ENCODE peak calls at places on chromosomes 7 and 10, in five cellular contexts. Y is nephron progenitor cell, O is fibroblast of the aortic adventitia, L is colonic mucosa, I is AG09309. C is an unnamed sample.

GRCh38 chr10:95289003-95289920 is 1.5 kb downstream of the PDLIM1 start:
- DNase-seq in Y (no peak), L (peak), O (no peak), I (no peak), C (no peak)

GRCh38 chr7:131745645-131746248 is 189.3 kb upstream of the PODXL start:
- DNase-seq in Y (peak), I (no peak), L (no peak), O (peak), C (peak)

GRCh38 chr10:1603181-1603580 is 134.1 kb downstream of the ADARB2 start:
- DNase-seq in O (no peak), Y (no peak), I (no peak), L (no peak), C (no peak)

GRCh38 chr7:2529161-2530075 is 9.8 kb downstream of the LFNG start:
- DNase-seq in L (peak), O (peak), Y (no peak), I (no peak), C (no peak)

GRCh38 chr7:128032605-128033235 is 1.5 kb upstream of the LRRC4 start:
- DNase-seq in I (no peak), L (no peak), O (no peak), Y (no peak), C (peak)

GRCh38 chr10:89250814-89251416 is 660 bp downstream of the LIPA start:
- DNase-seq in O (peak), I (no peak), Y (no peak), L (no peak), C (no peak)

GRCh38 chr10:3248526-3249255 is 76.1 kb upstream of the PITRM1 start:
- DNase-seq in Y (no peak), I (peak), L (no peak), O (peak), C (no peak)

GRCh38 chr10:119006451-119007210 is 22.9 kb upstream of the NANOS1 start:
- DNase-seq in O (peak), I (peak), Y (no peak), L (peak), C (no peak)

GRCh38 chr10:437698-438490 is 251.6 kb downstream of the DIP2C start:
- DNase-seq in O (no peak), L (no peak), Y (no peak), I (no peak), C (no peak)

GRCh38 chr7:37590824-37591223 is 92.7 kb upstream of the GPR141 start:
- DNase-seq in O (no peak), Y (no peak), I (no peak), L (no peak), C (no peak)

GRCh38 chr7:140923358-140924006 is 1.2 kb downstream of the BRAF start:
- DNase-seq in I (no peak), O (peak), L (peak), Y (no peak), C (no peak)

GRCh38 chr7:26170663-26171062 is 18.7 kb downstream of the NFE2L3 start:
- DNase-seq in Y (no peak), I (no peak), O (no peak), L (no peak), C (no peak)

GRCh38 chr10:4270116-4270515 is 485.1 kb upstream of the KLF6 start:
- DNase-seq in Y (no peak), I (no peak), O (peak), L (no peak), C (no peak)

GRCh38 chr7:151411551-151411950 is 1.7 kb upstream of the WDR86 start:
- DNase-seq in O (no peak), Y (no peak), I (no peak), L (no peak), C (no peak)

GRCh38 chr10:11793762-11794479 is 29.2 kb upstream of the PROSER2 start:
- DNase-seq in O (peak), I (no peak), Y (no peak), L (no peak), C (no peak)

GRCh38 chr10:11551915-11552602 is 59.4 kb downstream of the USP6NL start:
- DNase-seq in O (peak), Y (no peak), L (no peak), I (peak), C (no peak)

GRCh38 chr7:91957823-91958222 is 17.2 kb downstream of the AKAP9 start:
- DNase-seq in O (no peak), I (no peak), L (no peak), Y (no peak), C (no peak)

GRCh38 chr7:33904680-33905388 is 505 bp upstream of the BMPER start:
- DNase-seq in Y (peak), O (peak), L (peak), I (no peak), C (peak)

GRCh38 chr10:79070611-79071534 is 2.1 kb downstream of the ZMIZ1 start:
- DNase-seq in L (peak), I (peak), Y (peak), O (peak), C (peak)

GRCh38 chr7:101216860-101217387 is 457 bp downstream of the PLOD3 start:
- DNase-seq in Y (peak), L (no peak), I (no peak), O (peak), C (peak)
- TF ChIP-seq CTCF in Y (no peak), L (no peak), I (peak), O (no peak), C (no peak)

GRCh38 chr10:103457176-103457712 is 1.5 kb downstream of the CALHM1 start:
- DNase-seq in L (no peak), Y (no peak), O (no peak), I (no peak), C (no peak)
- TF ChIP-seq CTCF in L (no peak), Y (no peak), O (no peak), I (no peak), C (no peak)

GRCh38 chr10:33460461-33461294 is 126.2 kb upstream of the NRP1 start:
- DNase-seq in O (peak), L (peak), Y (no peak), I (no peak), C (no peak)

GRCh38 chr10:33463011-33463410 is 128.5 kb upstream of the NRP1 start:
- DNase-seq in O (peak), L (no peak), I (no peak), Y (no peak), C (no peak)

GRCh38 chr10:33465747-33466146 is 131.3 kb upstream of the NRP1 start:
- DNase-seq in O (peak), I (no peak), Y (no peak), L (no peak), C (no peak)

GRCh38 chr10:33459597-33459996 is 125.1 kb upstream of the NRP1 start:
- DNase-seq in I (no peak), Y (no peak), L (no peak), O (peak), C (no peak)

GRCh38 chr10:33461295-33461640 is 126.8 kb upstream of the NRP1 start:
- DNase-seq in I (no peak), Y (no peak), O (no peak), L (no peak), C (no peak)
- TF ChIP-seq CTCF in I (no peak), Y (no peak), O (no peak), L (no peak), C (no peak)

GRCh38 chr7:129825005-129825553 is 127.7 kb downstream of the UBE2H start:
- DNase-seq in Y (peak), I (no peak), O (peak), L (peak), C (peak)
- TF ChIP-seq CTCF in Y (no peak), I (peak), O (no peak), L (no peak), C (peak)

GRCh38 chr7:27201231-27202017 is 1.5 kb upstream of the HOXA13 start:
- DNase-seq in I (no peak), Y (no peak), L (peak), O (no peak), C (no peak)
- TF ChIP-seq CTCF in I (no peak), Y (no peak), L (no peak), O (no peak), C (no peak)

DNA sequence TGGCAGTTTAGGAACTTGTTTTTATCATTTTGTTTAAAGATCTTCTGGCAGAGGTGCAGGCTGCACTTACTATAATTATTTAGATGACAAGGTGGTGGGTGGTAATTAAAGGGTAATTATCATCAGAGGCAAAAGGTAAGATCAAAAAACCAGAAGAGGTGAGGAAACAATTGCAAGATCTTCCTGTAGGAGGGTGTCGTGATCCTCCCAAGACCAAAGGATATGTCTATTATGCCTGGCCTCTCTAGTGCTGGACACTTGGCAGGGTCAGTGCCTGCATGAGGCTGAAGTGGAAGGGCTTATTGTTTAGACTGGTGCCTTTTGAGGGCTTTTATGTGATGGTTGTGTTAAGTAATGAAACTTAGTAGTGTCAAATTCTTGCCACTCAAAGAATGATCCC is 1.8 kb upstream of the WAPL start:
- DNase-seq in L (no peak), Y (peak), I (no peak), O (peak), C (no peak)
- TF ChIP-seq CTCF in L (no peak), Y (peak), I (peak), O (peak), C (peak)